ENCODE peak calls at places on chromosomes 1 and 21, in eight cellular contexts. P, U, S, R, H, D, Y and Z are unnamed samples. For H3K27me3, the result is how much of the 10 kb centered on the place peaks cover.

GRCh38 chr1:66294692-66295384 is 239.1 kb upstream of the SGIP1 start:
- DNase-seq in D (no peak), H (peak), P (peak), S (no peak), Y (no peak), U (no peak), R (no peak), Z (no peak)

GRCh38 chr1:160363010-160363409 is 3.9 kb upstream of the NHLH1 start:
- DNase-seq in D (no peak), R (no peak), U (no peak), P (no peak), Y (no peak), H (no peak), S (no peak), Z (no peak)

GRCh38 chr21:33799378-33800090 is 116.1 kb downstream of the ATP5PO start:
- DNase-seq in R (no peak), H (no peak), P (no peak), Y (no peak), S (peak), D (no peak), U (no peak), Z (no peak)

GRCh38 chr1:36083635-36084501 is at the start of gene TEKT2:
- DNase-seq in P (no peak), Y (no peak), U (no peak), H (no peak), S (no peak), D (no peak), R (peak), Z (no peak)

GRCh38 chr1:12573015-12573825 is 44.8 kb downstream of the DHRS3 start:
- DNase-seq in R (no peak), U (no peak), Y (no peak), D (no peak), P (no peak), H (no peak), S (peak), Z (no peak)

GRCh38 chr1:20370628-20371200 is 80.0 kb downstream of the VWA5B1 start:
- DNase-seq in Y (no peak), P (no peak), H (no peak), S (no peak), D (no peak), U (no peak), R (peak), Z (no peak)

GRCh38 chr1:233304489-233305102 is 9.1 kb upstream of the PCNX2 start:
- DNase-seq in R (no peak), Y (peak), S (no peak), P (peak), U (no peak), D (no peak), H (peak), Z (no peak)

GRCh38 chr1:219174672-219175564 is 1.2 kb downstream of the LYPLAL1 start:
- DNase-seq in U (peak), D (peak), S (peak), P (peak), Y (peak), R (no peak), H (peak), Z (no peak)

GRCh38 chr1:170332801-170333200 is 187.0 kb downstream of the NTMT2 start:
- DNase-seq in U (no peak), Y (no peak), H (no peak), R (no peak), D (no peak), S (no peak), P (no peak), Z (no peak)

GRCh38 chr1:39508857-39509305 is 17.4 kb downstream of the BMP8A start:
- DNase-seq in H (no peak), R (peak), P (no peak), S (no peak), U (no peak), D (no peak), Y (no peak), Z (no peak)

GRCh38 chr1:40820251-40820797 is 36.7 kb downstream of the KCNQ4 start:
- DNase-seq in S (no peak), D (peak), R (no peak), H (no peak), P (no peak), Y (no peak), U (no peak), Z (no peak)

GRCh38 chr21:36806103-36806502 is 107.2 kb downstream of the SIM2 start:
- DNase-seq in Y (no peak), H (no peak), P (peak), S (no peak), U (no peak), R (no peak), D (no peak), Z (no peak)

GRCh38 chr1:240285541-240285940 is 193.9 kb downstream of the FMN2 start:
- DNase-seq in U (no peak), R (no peak), D (no peak), P (peak), Y (no peak), H (peak), S (no peak), Z (no peak)

GRCh38 chr1:180168786-180169640 is 14.3 kb downstream of the QSOX1 start:
- DNase-seq in D (peak), S (no peak), P (peak), H (peak), U (no peak), R (peak), Y (peak), Z (no peak)

GRCh38 chr1:235069577-235070563 is 58.8 kb downstream of the TOMM20 start:
- DNase-seq in U (no peak), R (no peak), H (peak), Y (no peak), D (peak), S (peak), P (peak), Z (peak)

GRCh38 chr1:34683616-34684015 is 71.2 kb upstream of the GJB5 start:
- DNase-seq in H (no peak), P (no peak), U (no peak), D (no peak), R (no peak), Y (no peak), S (no peak), Z (no peak)

GRCh38 chr1:101309334-101310221 is 72.8 kb downstream of the S1PR1 start:
- DNase-seq in D (peak), R (peak), S (peak), H (peak), Y (peak), P (peak), U (no peak), Z (peak)

GRCh38 chr21:26170471-26171309 is at the start of gene APP:
- DNase-seq in R (peak), D (peak), H (no peak), U (peak), Y (peak), P (peak), S (peak), Z (peak)

GRCh38 chr1:36109041-36109679 is 15.9 kb downstream of the COL8A2 start:
- DNase-seq in P (peak), S (no peak), D (no peak), Y (peak), R (no peak), H (peak), U (peak), Z (no peak)

GRCh38 chr1:92749024-92749634 is 35.8 kb downstream of the EVI5 start:
- DNase-seq in R (peak), U (no peak), Y (peak), D (no peak), S (peak), H (peak), P (peak), Z (no peak)

GRCh38 chr1:234961468-234962339 is 166.9 kb downstream of the TOMM20 start:
- DNase-seq in H (peak), R (no peak), S (peak), D (no peak), Y (no peak), P (peak), U (peak), Z (no peak)

GRCh38 chr1:22326931-22327330 is 124.7 kb upstream of the ZBTB40 start:
- DNase-seq in S (no peak), Y (no peak), H (no peak), R (no peak), P (no peak), U (no peak), D (no peak), Z (no peak)

GRCh38 chr21:45977396-45977795 is 4.2 kb upstream of the COL6A1 start:
- DNase-seq in P (no peak), Y (no peak), D (peak), U (no peak), R (no peak), H (no peak), S (peak), Z (no peak)

GRCh38 chr21:17501107-17502006 is 11.5 kb upstream of the CXADR start:
- DNase-seq in S (no peak), H (peak), U (no peak), R (no peak), Y (no peak), D (no peak), P (no peak), Z (no peak)

GRCh38 chr1:203272633-203273205 is 32.6 kb upstream of the BTG2 start:
- DNase-seq in R (no peak), Y (no peak), S (no peak), H (no peak), P (no peak), D (no peak), U (no peak), Z (no peak)

GRCh38 chr1:231803353-231803752 is 176.8 kb downstream of the DISC1 start:
- DNase-seq in H (no peak), Y (no peak), S (no peak), P (peak), U (no peak), R (no peak), D (peak), Z (no peak)

GRCh38 chr1:160837558-160838205 is 25.0 kb downstream of the CD244 start:
- DNase-seq in P (no peak), U (no peak), R (peak), H (peak), Y (peak), D (peak), S (peak), Z (no peak)

GRCh38 chr1:64309468-64309867 is 106.0 kb downstream of the UBE2U start:
- DNase-seq in H (no peak), P (no peak), Y (no peak), R (no peak), D (no peak), U (no peak), S (no peak), Z (peak)

GRCh38 chr1:21669287-21670058 is at the start of gene RAP1GAP:
- DNase-seq in R (no peak), D (no peak), H (no peak), U (no peak), Y (peak), S (no peak), P (no peak), Z (no peak)

GRCh38 chr1:117826551-117827078 is 102.8 kb downstream of the GDAP2 start:
- DNase-seq in P (peak), H (peak), R (peak), D (peak), Y (no peak), S (peak), U (peak), Z (no peak)

GRCh38 chr1:192951961-192952460 is 107.1 kb downstream of the UCHL5 start:
- DNase-seq in U (peak), R (no peak), H (peak), D (no peak), S (no peak), Y (no peak), P (peak), Z (peak)

GRCh38 chr1:67300561-67300960 is 7.1 kb upstream of the IL12RB2 start:
- DNase-seq in Y (no peak), P (no peak), U (no peak), H (no peak), S (no peak), D (no peak), R (no peak), Z (no peak)

GRCh38 chr1:37612186-37612585 is 16.4 kb upstream of the GNL2 start:
- DNase-seq in S (no peak), R (no peak), H (no peak), D (no peak), Y (no peak), U (no peak), P (no peak), Z (no peak)
- H3K27me3 ChIP-seq in S (under half), R (under half), H (under half), D (half or more), Y (under half), U (under half), P (under half), Z (under half)

DNA sequence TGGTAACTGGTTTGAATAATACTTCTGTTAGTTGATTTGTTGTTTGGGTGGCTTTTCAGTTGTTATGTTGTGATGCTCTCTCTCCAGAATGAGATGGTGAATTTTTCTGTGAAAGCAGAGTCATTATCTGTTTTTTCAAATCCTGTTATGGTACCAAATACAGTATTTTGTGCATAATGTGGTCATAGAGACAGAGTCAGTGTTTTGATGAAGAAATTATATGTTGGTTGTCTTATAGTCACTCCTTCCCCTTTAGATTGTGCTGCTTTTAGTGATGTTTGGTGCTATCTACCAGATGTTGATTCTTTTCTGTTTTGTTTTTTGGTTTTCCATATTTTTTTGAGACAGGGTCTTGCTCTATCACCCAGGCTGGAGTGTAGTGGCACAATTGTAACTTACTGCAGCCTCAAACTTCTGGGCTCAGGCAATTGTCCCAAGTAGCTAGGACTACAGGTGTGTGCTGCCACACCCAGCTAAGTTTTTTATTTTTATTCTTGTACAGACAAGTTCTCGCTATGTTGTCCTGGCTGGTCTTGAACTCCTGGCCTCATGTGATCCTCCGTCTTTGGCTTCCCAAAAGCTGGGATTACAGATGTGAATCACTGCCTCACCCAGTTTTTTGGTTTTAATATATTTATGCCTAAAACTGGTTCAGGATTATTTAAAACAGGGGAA is 7.2 kb downstream of the PPP2R5A start:
- DNase-seq in P (no peak), H (no peak), R (no peak), U (no peak), D (no peak), Y (no peak), S (no peak), Z (no peak)
- H3K4me3 ChIP-seq in P (no peak), H (no peak), R (no peak), U (no peak), D (no peak), Y (no peak), S (no peak), Z (no peak)

GRCh38 chr21:41623945-41624344 is 116.0 kb upstream of the TMPRSS2 start:
- DNase-seq in H (no peak), D (no peak), Y (no peak), R (no peak), U (no peak), S (no peak), P (no peak), Z (no peak)
- H3K27me3 ChIP-seq in H (under half), D (under half), Y (under half), R (under half), U (under half), S (under half), P (under half), Z (under half)

GRCh38 chr1:115643219-115643618 is 1.4 kb downstream of the VANGL1 start:
- DNase-seq in U (no peak), Y (no peak), S (no peak), P (no peak), D (no peak), H (no peak), R (no peak), Z (no peak)
- H3K4me3 ChIP-seq in U (peak), Y (peak), S (peak), P (no peak), D (peak), H (peak), R (peak), Z (peak)

GRCh38 chr1:47418681-47419272 is 2.7 kb downstream of the FOXE3 start:
- DNase-seq in S (no peak), H (no peak), D (no peak), U (no peak), R (no peak), Y (no peak), P (peak), Z (no peak)

GRCh38 chr1:47417129-47418044 is 1.3 kb downstream of the FOXE3 start:
- DNase-seq in H (no peak), P (no peak), Y (no peak), U (no peak), S (no peak), D (no peak), R (no peak), Z (no peak)

GRCh38 chr1:47415728-47416318 is at the start of gene FOXE3:
- DNase-seq in S (no peak), Y (no peak), P (no peak), U (no peak), D (no peak), R (no peak), H (no peak), Z (no peak)

GRCh38 chr1:47416319-47417128 is 439 bp downstream of the FOXE3 start:
- DNase-seq in P (no peak), Y (no peak), D (no peak), U (no peak), S (no peak), H (no peak), R (no peak), Z (no peak)

GRCh38 chr1:47418122-47418521 is 2.0 kb downstream of the FOXE3 start:
- DNase-seq in S (no peak), Y (no peak), R (no peak), D (no peak), H (no peak), P (no peak), U (no peak), Z (no peak)
- H3K27me3 ChIP-seq in S (half or more), Y (under half), R (half or more), D (half or more), H (under half), P (under half), U (under half), Z (half or more)

GRCh38 chr1:115084902-115085505 is 4.3 kb downstream of the TSPAN2 start:
- DNase-seq in S (peak), R (no peak), Y (peak), U (no peak), P (peak), D (no peak), H (no peak), Z (no peak)

GRCh38 chr1:115077984-115078330 is 11.3 kb downstream of the TSPAN2 start:
- DNase-seq in R (no peak), H (no peak), U (no peak), Y (no peak), D (no peak), S (no peak), P (no peak), Z (no peak)

GRCh38 chr1:115078708-115079107 is 10.6 kb downstream of the TSPAN2 start:
- DNase-seq in S (no peak), R (no peak), H (no peak), U (no peak), Y (no peak), P (no peak), D (no peak), Z (no peak)

GRCh38 chr1:115086176-115086830 is 3.0 kb downstream of the TSPAN2 start:
- DNase-seq in Y (no peak), U (no peak), D (no peak), R (no peak), P (no peak), H (no peak), S (no peak), Z (no peak)

DNA sequence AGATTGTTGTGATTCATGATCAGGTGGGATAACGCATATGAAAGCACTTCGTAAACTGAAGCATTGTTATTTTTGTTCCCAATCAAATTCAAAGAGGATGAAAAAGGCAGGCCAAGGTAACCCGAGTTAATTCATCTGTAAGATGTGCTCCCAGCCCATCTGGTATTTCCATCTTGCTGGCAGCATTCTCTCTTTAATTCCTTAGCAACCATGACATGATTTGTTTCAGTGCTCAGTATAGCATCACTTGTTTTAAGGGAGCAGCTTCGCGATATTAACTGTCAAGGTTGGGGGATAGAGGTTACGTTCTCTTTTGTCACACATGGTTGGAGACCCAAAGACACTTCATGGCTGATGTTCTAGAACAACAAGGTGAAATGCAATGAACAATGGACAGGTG is 6.4 kb downstream of the TSPAN2 start:
- DNase-seq in S (no peak), U (no peak), H (no peak), P (no peak), R (no peak), D (no peak), Y (no peak), Z (no peak)
- H3K4me3 ChIP-seq in S (no peak), U (no peak), H (no peak), P (no peak), R (no peak), D (no peak), Y (no peak), Z (no peak)

DNA sequence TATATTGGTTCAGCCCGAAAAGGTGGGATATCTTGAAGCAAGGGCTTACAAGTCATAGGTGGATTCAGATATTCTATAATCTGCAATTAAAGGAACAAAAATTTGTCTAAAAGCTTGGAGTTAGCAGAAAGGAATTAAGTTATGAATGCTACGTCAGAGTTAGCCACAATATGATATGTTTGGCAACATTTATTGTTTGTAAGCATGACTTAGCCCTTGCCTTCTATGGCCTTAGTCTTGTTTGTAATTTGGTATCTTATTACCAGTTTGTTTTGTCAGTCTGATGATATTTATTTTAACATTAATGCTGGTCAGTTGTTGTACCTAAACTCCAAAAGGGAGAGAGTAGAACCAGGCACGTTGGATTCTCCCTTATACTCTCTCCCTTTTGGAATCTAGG is 43.1 kb upstream of the SUCO start:
- DNase-seq in Y (no peak), H (no peak), R (no peak), U (no peak), P (no peak), D (no peak), S (no peak), Z (no peak)
- H3K27me3 ChIP-seq in Y (under half), H (under half), R (under half), U (under half), P (under half), D (under half), S (under half), Z (under half)

GRCh38 chr1:54088385-54088784 is 35.0 kb downstream of the TCEANC2 start:
- DNase-seq in R (no peak), D (no peak), P (no peak), Y (no peak), U (no peak), S (no peak), H (no peak), Z (no peak)
- H3K4me3 ChIP-seq in R (no peak), D (no peak), P (no peak), Y (no peak), U (no peak), S (no peak), H (no peak), Z (no peak)